ENCODE peak calls at places on chromosomes 1 and 21, in seven cellular contexts. G is ascending aorta, K is AG10803, A is AG08395, X is mammary epithelial cell, V is ELR, H is A172. S is an unnamed sample.

GRCh38 chr1:161985301-161985825 is 38.3 kb downstream of the OLFML2B start:
- DNase-seq in G (no peak), K (no peak), A (no peak), X (no peak), V (no peak), H (no peak), S (no peak)

GRCh38 chr1:15326691-15327530 is 79.9 kb downstream of the FHAD1 start:
- DNase-seq in G (no peak), K (peak; percentile 99), A (peak; percentile 90), X (no peak), V (no peak), H (peak; percentile 64), S (no peak)

GRCh38 chr1:87450615-87451209 is 122.0 kb downstream of the LMO4 start:
- DNase-seq in G (no peak), K (no peak), A (no peak), X (no peak), V (peak; percentile 9), H (no peak), S (no peak)

GRCh38 chr1:180598333-180598979 is 33.4 kb upstream of the XPR1 start:
- DNase-seq in G (no peak), K (no peak), A (no peak), X (no peak), V (no peak), H (no peak), S (no peak)

GRCh38 chr1:239761509-239761908 is 330.2 kb upstream of the FMN2 start:
- DNase-seq in G (no peak), K (no peak), A (no peak), X (no peak), V (no peak), H (no peak), S (no peak)

GRCh38 chr1:21594495-21594894 is 74.7 kb downstream of the RAP1GAP start:
- DNase-seq in G (no peak), K (no peak), A (no peak), X (peak; percentile 25), V (peak; percentile 52), H (peak; percentile 40), S (no peak)

GRCh38 chr1:157115851-157116734 is 16.5 kb upstream of the ETV3L start:
- DNase-seq in G (no peak), K (no peak), A (no peak), X (no peak), V (no peak), H (no peak), S (no peak)

GRCh38 chr1:225467193-225468020 is 39.6 kb upstream of the LBR start:
- DNase-seq in G (no peak), K (no peak), A (no peak), X (no peak), V (no peak), H (peak; percentile 33), S (peak; percentile 78)

GRCh38 chr1:111481387-111482221 is 7.8 kb downstream of the C1orf162 start:
- DNase-seq in G (peak; percentile 88), K (peak; percentile 66), A (peak; percentile 88), X (peak; percentile 59), V (peak; percentile 78), H (peak; percentile 54), S (peak; percentile 79)

GRCh38 chr1:101769520-101769919 is 227.2 kb downstream of the OLFM3 start:
- DNase-seq in G (no peak), K (no peak), A (no peak), X (no peak), V (peak; percentile 54), H (no peak), S (peak; percentile 24)

GRCh38 chr21:46482225-46482845 is 23.6 kb downstream of the DIP2A start:
- DNase-seq in G (no peak), K (no peak), A (no peak), X (no peak), V (no peak), H (no peak), S (no peak)

GRCh38 chr1:10762153-10762523 is 34.3 kb downstream of the CASZ1 start:
- DNase-seq in G (no peak), K (no peak), A (no peak), X (no peak), V (no peak), H (no peak), S (no peak)

GRCh38 chr1:63882048-63882704 is 108.4 kb downstream of the ROR1 start:
- DNase-seq in G (no peak), K (peak; percentile 40), A (no peak), X (no peak), V (no peak), H (no peak), S (no peak)

GRCh38 chr1:230335861-230336549 is 90.1 kb downstream of the PGBD5 start:
- DNase-seq in G (no peak), K (peak; percentile 55), A (peak; percentile 28), X (no peak), V (no peak), H (no peak), S (no peak)

GRCh38 chr1:232620356-232620841 is 9.5 kb downstream of the SIPA1L2 start:
- DNase-seq in G (no peak), K (peak; percentile 67), A (peak; percentile 32), X (peak; percentile 45), V (no peak), H (no peak), S (peak; percentile 72)

GRCh38 chr1:20551945-20552727 is at the start of gene FAM43B:
- DNase-seq in G (no peak), K (no peak), A (peak; percentile 50), X (no peak), V (peak; percentile 23), H (peak; percentile 16), S (peak; percentile 75)

GRCh38 chr1:247079141-247079874 is 697 bp upstream of the ZNF670 start:
- DNase-seq in G (no peak), K (no peak), A (no peak), X (no peak), V (peak; percentile 23), H (no peak), S (peak; percentile 25)

GRCh38 chr21:39850333-39850732 is 16.9 kb upstream of the PCP4 start:
- DNase-seq in G (no peak), K (no peak), A (no peak), X (no peak), V (no peak), H (no peak), S (no peak)

GRCh38 chr21:36104306-36105300 is 30.3 kb upstream of the CBR3 start:
- DNase-seq in G (no peak), K (peak; percentile 25), A (no peak), X (peak; percentile 59), V (peak; percentile 28), H (peak; percentile 76), S (no peak)

GRCh38 chr1:113654883-113655282 is 104.4 kb downstream of the PHTF1 start:
- DNase-seq in G (no peak), K (no peak), A (no peak), X (no peak), V (no peak), H (no peak), S (no peak)

GRCh38 chr1:44237721-44238457 is 24.6 kb downstream of the DMAP1 start:
- DNase-seq in G (peak; percentile 72), K (peak; percentile 71), A (peak; percentile 82), X (no peak), V (peak; percentile 65), H (peak; percentile 65), S (no peak)

GRCh38 chr1:202505356-202505755 is 156.9 kb downstream of the PPP1R12B start:
- DNase-seq in G (peak; percentile 72), K (peak; percentile 81), A (peak; percentile 11), X (peak; percentile 63), V (peak; percentile 55), H (peak; percentile 62), S (no peak)

GRCh38 chr1:65952692-65953091 is 160.0 kb downstream of the PDE4B start:
- DNase-seq in G (no peak), K (no peak), A (no peak), X (no peak), V (peak; percentile 81), H (peak; percentile 26), S (no peak)

GRCh38 chr21:39097335-39097861 is 85.9 kb downstream of the PSMG1 start:
- DNase-seq in G (no peak), K (no peak), A (no peak), X (no peak), V (no peak), H (no peak), S (no peak)

GRCh38 chr1:58870298-58870676 is 86.4 kb upstream of the JUN start:
- DNase-seq in G (no peak), K (no peak), A (no peak), X (no peak), V (no peak), H (no peak), S (no peak)